ENCODE peak calls at places on chromosome 22, in nine cellular contexts. Q is lower leg skin, L is heart right ventricle, B is mucosa of descending colon, T is foreskin fibroblast, X is choroid plexus epithelial cell, O is SK-N-SH, J is HL-60, H is heart left ventricle. A is an unnamed sample.

GRCh38 chr22:48898524-48899377 is 928.9 kb downstream of the BRD1 start:
- DNase-seq in Q (peak), L (no peak), B (no peak), T (no peak), X (no peak), O (no peak), J (no peak), H (no peak), A (peak)

GRCh38 chr22:42780070-42780540 is 59.4 kb upstream of the A4GALT start:
- DNase-seq in Q (no peak), L (no peak), B (peak), T (peak), X (peak), O (peak), J (peak), H (no peak), A (peak)

GRCh38 chr22:33600595-33600994 is 319.7 kb downstream of the LARGE1 start:
- DNase-seq in Q (peak), L (no peak), B (no peak), T (no peak), X (no peak), O (no peak), J (no peak), H (no peak), A (no peak)

GRCh38 chr22:29105468-29105867 is 32.6 kb downstream of the KREMEN1 start:
- DNase-seq in Q (no peak), L (no peak), B (no peak), T (no peak), X (peak), O (no peak), J (no peak), H (no peak), A (no peak)

GRCh38 chr22:41603873-41604332 is 14.3 kb upstream of the PMM1 start:
- DNase-seq in Q (no peak), L (no peak), B (no peak), T (no peak), X (no peak), O (no peak), J (peak), H (no peak), A (no peak)

GRCh38 chr22:37326726-37327125 is 44.4 kb downstream of the CYTH4 start:
- DNase-seq in Q (no peak), L (no peak), B (peak), T (no peak), X (no peak), O (no peak), J (no peak), H (no peak), A (no peak)

GRCh38 chr22:28051787-28052356 is 132.8 kb upstream of the PITPNB start:
- DNase-seq in Q (no peak), L (peak), B (peak), T (peak), X (peak), O (peak), J (peak), H (peak), A (peak)

GRCh38 chr22:45376009-45376408 is 37.4 kb downstream of the SMC1B start:
- DNase-seq in Q (no peak), L (no peak), B (no peak), T (no peak), X (no peak), O (no peak), J (no peak), H (no peak), A (no peak)

GRCh38 chr22:44685384-44686056 is 16.5 kb upstream of the PRR5 start:
- DNase-seq in Q (peak), L (peak), B (peak), T (peak), X (peak), O (peak), J (peak), H (no peak), A (peak)

GRCh38 chr22:36467946-36468345 is 13.5 kb downstream of the TXN2 start:
- DNase-seq in Q (peak), L (no peak), B (no peak), T (peak), X (peak), O (no peak), J (peak), H (peak), A (no peak)

GRCh38 chr22:32617271-32617670 is 142.7 kb downstream of the FBXO7 start:
- DNase-seq in Q (no peak), L (no peak), B (no peak), T (peak), X (peak), O (no peak), J (no peak), H (no peak), A (no peak)

GRCh38 chr22:17781319-17782031 is 7.2 kb upstream of the BID start:
- DNase-seq in Q (no peak), L (no peak), B (no peak), T (peak), X (peak), O (peak), J (peak), H (no peak), A (no peak)
- H3K4me3 ChIP-seq in Q (no peak), L (no peak), B (no peak), T (no peak), X (no peak), O (no peak), J (no peak), H (no peak), A (no peak)

GRCh38 chr22:46587492-46588278 is 32.5 kb upstream of the GRAMD4 start:
- DNase-seq in Q (no peak), L (peak), B (peak), T (no peak), X (no peak), O (peak), J (no peak), H (peak), A (no peak)
- H3K4me3 ChIP-seq in Q (no peak), L (no peak), B (no peak), T (no peak), X (no peak), O (no peak), J (no peak), H (no peak), A (no peak)

GRCh38 chr22:50527921-50528681 is 1.7 kb downstream of the TYMP start:
- DNase-seq in Q (no peak), L (no peak), B (no peak), T (no peak), X (no peak), O (no peak), J (no peak), H (no peak), A (no peak)
- H3K4me3 ChIP-seq in Q (no peak), L (no peak), B (no peak), T (no peak), X (no peak), O (no peak), J (no peak), H (no peak), A (no peak)

GRCh38 chr22:24187731-24188644 is 6.7 kb downstream of the SUSD2 start:
- DNase-seq in Q (no peak), L (no peak), B (no peak), T (no peak), X (no peak), O (peak), J (no peak), H (peak), A (peak)
- H3K4me3 ChIP-seq in Q (no peak), L (no peak), B (no peak), T (no peak), X (no peak), O (no peak), J (no peak), H (no peak), A (no peak)

DNA sequence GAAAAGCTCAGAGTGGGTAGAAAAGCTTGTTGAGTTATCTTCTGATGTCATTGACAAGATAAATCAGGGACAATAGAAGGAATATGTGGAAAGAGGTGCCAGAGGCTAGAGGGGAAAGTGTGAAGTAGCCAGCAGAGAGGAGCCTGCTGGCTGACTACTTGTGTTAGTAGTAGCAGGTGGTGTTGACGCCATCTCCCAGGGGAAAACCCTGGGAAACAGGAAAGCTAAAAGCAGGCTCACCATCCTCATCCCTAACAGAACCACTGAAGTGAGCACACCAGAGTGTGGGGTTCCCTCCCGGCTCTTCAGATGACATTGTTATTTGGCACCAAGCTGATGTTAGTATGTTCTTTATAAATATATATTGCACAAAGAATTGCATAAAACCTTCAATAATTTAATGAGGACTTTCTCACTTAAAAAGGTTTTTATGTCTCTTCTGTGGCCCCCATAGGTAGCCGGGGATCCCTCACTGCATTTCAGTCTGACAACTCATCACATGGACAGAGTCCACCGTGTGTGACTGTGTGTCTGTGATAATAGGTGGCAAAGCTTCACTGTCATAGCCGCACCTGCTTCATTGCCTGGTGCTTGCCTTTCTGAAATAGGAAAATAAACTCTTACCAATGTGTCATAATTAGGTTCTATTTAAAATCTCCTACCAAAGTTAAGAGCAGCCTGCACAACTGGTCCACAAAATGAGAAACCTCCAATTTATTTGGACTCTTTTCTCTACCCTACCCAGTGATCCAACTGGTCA is 63.2 kb upstream of the TOP3B start:
- DNase-seq in Q (no peak), L (no peak), B (no peak), T (no peak), X (no peak), O (no peak), J (no peak), H (no peak), A (no peak)
- H3K4me3 ChIP-seq in Q (no peak), L (no peak), B (no peak), T (no peak), X (no peak), O (no peak), J (no peak), H (no peak), A (no peak)